ENCODE peak calls at places on chromosomes 2 and 18, in ten cellular contexts. One of them, this sample, is unnamed.
A peak's percentile ranks its signal among the peaks of the same experiment; 100 is the strongest.

GRCh38 chr2:15728247-15728721 is 136.6 kb downstream of the DDX1 start:
- DNase-seq in stimulated activated naive CD8-positive, alpha-beta T cell treated with anti-CD3 and anti-CD28 coated beads, Interleukin-15, amount 100 ng/mL, for 72 hours: no peak
- DNase-seq in NCI-H748 treated with DMSO at 0.1 percent for 48 hours: no peak
- DNase-seq in hippocampal formation: peak; percentile 63
- DNase-seq in iris pigment epithelial cell: no peak
- DNase-seq in stimulated activated CD4-positive, alpha-beta T cell treated with anti-CD3 and anti-CD28 coated beads, Interleukin-15, amount 100 ng/mL, for 24 hours: no peak
- DNase-seq in prostate gland: no peak
- DNase-seq in nephron progenitor cell: no peak
- DNase-seq in GM12878: no peak
- DNase-seq in activated T-helper 9 cell treated with anti-CD3 and anti-CD28 coated beads, Interleukin-2, amount 50 U/mL, for 16 hours: no peak
- DNase-seq in this sample: no peak

GRCh38 chr2:143476421-143477084 is 347.3 kb downstream of the ARHGAP15 start:
- DNase-seq in stimulated activated naive CD8-positive, alpha-beta T cell treated with anti-CD3 and anti-CD28 coated beads, Interleukin-15, amount 100 ng/mL, for 72 hours: no peak
- DNase-seq in NCI-H748 treated with DMSO at 0.1 percent for 48 hours: no peak
- DNase-seq in hippocampal formation: no peak
- DNase-seq in iris pigment epithelial cell: peak; percentile 29
- DNase-seq in stimulated activated CD4-positive, alpha-beta T cell treated with anti-CD3 and anti-CD28 coated beads, Interleukin-15, amount 100 ng/mL, for 24 hours: no peak
- DNase-seq in prostate gland: no peak
- DNase-seq in nephron progenitor cell: no peak
- DNase-seq in GM12878: no peak
- DNase-seq in activated T-helper 9 cell treated with anti-CD3 and anti-CD28 coated beads, Interleukin-2, amount 50 U/mL, for 16 hours: no peak
- DNase-seq in this sample: no peak

GRCh38 chr18:24187049-24187448 is 48.2 kb downstream of the CABYR start:
- DNase-seq in stimulated activated naive CD8-positive, alpha-beta T cell treated with anti-CD3 and anti-CD28 coated beads, Interleukin-15, amount 100 ng/mL, for 72 hours: no peak
- DNase-seq in NCI-H748 treated with DMSO at 0.1 percent for 48 hours: no peak
- DNase-seq in hippocampal formation: no peak
- DNase-seq in iris pigment epithelial cell: no peak
- DNase-seq in stimulated activated CD4-positive, alpha-beta T cell treated with anti-CD3 and anti-CD28 coated beads, Interleukin-15, amount 100 ng/mL, for 24 hours: no peak
- DNase-seq in prostate gland: no peak
- DNase-seq in nephron progenitor cell: no peak
- DNase-seq in GM12878: no peak
- DNase-seq in activated T-helper 9 cell treated with anti-CD3 and anti-CD28 coated beads, Interleukin-2, amount 50 U/mL, for 16 hours: no peak
- DNase-seq in this sample: no peak

GRCh38 chr18:7817596-7817995 is 250.5 kb downstream of the PTPRM start:
- DNase-seq in stimulated activated naive CD8-positive, alpha-beta T cell treated with anti-CD3 and anti-CD28 coated beads, Interleukin-15, amount 100 ng/mL, for 72 hours: no peak
- DNase-seq in NCI-H748 treated with DMSO at 0.1 percent for 48 hours: no peak
- DNase-seq in hippocampal formation: no peak
- DNase-seq in iris pigment epithelial cell: no peak
- DNase-seq in stimulated activated CD4-positive, alpha-beta T cell treated with anti-CD3 and anti-CD28 coated beads, Interleukin-15, amount 100 ng/mL, for 24 hours: no peak
- DNase-seq in prostate gland: no peak
- DNase-seq in nephron progenitor cell: no peak
- DNase-seq in GM12878: no peak
- DNase-seq in activated T-helper 9 cell treated with anti-CD3 and anti-CD28 coated beads, Interleukin-2, amount 50 U/mL, for 16 hours: no peak
- DNase-seq in this sample: no peak

GRCh38 chr18:63195410-63196159 is 124.0 kb downstream of the BCL2 start:
- DNase-seq in stimulated activated naive CD8-positive, alpha-beta T cell treated with anti-CD3 and anti-CD28 coated beads, Interleukin-15, amount 100 ng/mL, for 72 hours: no peak
- DNase-seq in NCI-H748 treated with DMSO at 0.1 percent for 48 hours: no peak
- DNase-seq in hippocampal formation: no peak
- DNase-seq in iris pigment epithelial cell: no peak
- DNase-seq in stimulated activated CD4-positive, alpha-beta T cell treated with anti-CD3 and anti-CD28 coated beads, Interleukin-15, amount 100 ng/mL, for 24 hours: no peak
- DNase-seq in prostate gland: no peak
- DNase-seq in nephron progenitor cell: no peak
- DNase-seq in GM12878: no peak
- DNase-seq in activated T-helper 9 cell treated with anti-CD3 and anti-CD28 coated beads, Interleukin-2, amount 50 U/mL, for 16 hours: no peak
- DNase-seq in this sample: no peak

GRCh38 chr2:37085731-37086147 is 1.4 kb downstream of the GPATCH11 start:
- DNase-seq in stimulated activated naive CD8-positive, alpha-beta T cell treated with anti-CD3 and anti-CD28 coated beads, Interleukin-15, amount 100 ng/mL, for 72 hours: no peak
- DNase-seq in NCI-H748 treated with DMSO at 0.1 percent for 48 hours: no peak
- DNase-seq in hippocampal formation: no peak
- DNase-seq in iris pigment epithelial cell: peak; percentile 79
- DNase-seq in stimulated activated CD4-positive, alpha-beta T cell treated with anti-CD3 and anti-CD28 coated beads, Interleukin-15, amount 100 ng/mL, for 24 hours: no peak
- DNase-seq in prostate gland: no peak
- DNase-seq in nephron progenitor cell: no peak
- DNase-seq in GM12878: no peak
- DNase-seq in activated T-helper 9 cell treated with anti-CD3 and anti-CD28 coated beads, Interleukin-2, amount 50 U/mL, for 16 hours: no peak
- DNase-seq in this sample: no peak

GRCh38 chr2:47554311-47554905 is 151.5 kb downstream of the MSH2 start:
- DNase-seq in stimulated activated naive CD8-positive, alpha-beta T cell treated with anti-CD3 and anti-CD28 coated beads, Interleukin-15, amount 100 ng/mL, for 72 hours: no peak
- DNase-seq in NCI-H748 treated with DMSO at 0.1 percent for 48 hours: no peak
- DNase-seq in hippocampal formation: no peak
- DNase-seq in iris pigment epithelial cell: no peak
- DNase-seq in stimulated activated CD4-positive, alpha-beta T cell treated with anti-CD3 and anti-CD28 coated beads, Interleukin-15, amount 100 ng/mL, for 24 hours: no peak
- DNase-seq in prostate gland: no peak
- DNase-seq in nephron progenitor cell: no peak
- DNase-seq in GM12878: no peak
- DNase-seq in activated T-helper 9 cell treated with anti-CD3 and anti-CD28 coated beads, Interleukin-2, amount 50 U/mL, for 16 hours: no peak
- DNase-seq in this sample: no peak

GRCh38 chr18:42782929-42783328 is 332.6 kb downstream of the RIT2 start:
- DNase-seq in stimulated activated naive CD8-positive, alpha-beta T cell treated with anti-CD3 and anti-CD28 coated beads, Interleukin-15, amount 100 ng/mL, for 72 hours: no peak
- DNase-seq in NCI-H748 treated with DMSO at 0.1 percent for 48 hours: no peak
- DNase-seq in hippocampal formation: no peak
- DNase-seq in iris pigment epithelial cell: no peak
- DNase-seq in stimulated activated CD4-positive, alpha-beta T cell treated with anti-CD3 and anti-CD28 coated beads, Interleukin-15, amount 100 ng/mL, for 24 hours: no peak
- DNase-seq in prostate gland: no peak
- DNase-seq in nephron progenitor cell: no peak
- DNase-seq in GM12878: no peak
- DNase-seq in activated T-helper 9 cell treated with anti-CD3 and anti-CD28 coated beads, Interleukin-2, amount 50 U/mL, for 16 hours: no peak
- DNase-seq in this sample: no peak

GRCh38 chr2:26938399-26938798 is 32.0 kb upstream of the MAPRE3 start:
- DNase-seq in stimulated activated naive CD8-positive, alpha-beta T cell treated with anti-CD3 and anti-CD28 coated beads, Interleukin-15, amount 100 ng/mL, for 72 hours: no peak
- DNase-seq in NCI-H748 treated with DMSO at 0.1 percent for 48 hours: no peak
- DNase-seq in hippocampal formation: no peak
- DNase-seq in iris pigment epithelial cell: no peak
- DNase-seq in stimulated activated CD4-positive, alpha-beta T cell treated with anti-CD3 and anti-CD28 coated beads, Interleukin-15, amount 100 ng/mL, for 24 hours: no peak
- DNase-seq in prostate gland: no peak
- DNase-seq in nephron progenitor cell: no peak
- DNase-seq in GM12878: no peak
- DNase-seq in activated T-helper 9 cell treated with anti-CD3 and anti-CD28 coated beads, Interleukin-2, amount 50 U/mL, for 16 hours: no peak
- DNase-seq in this sample: no peak

GRCh38 chr2:241050624-241051577 is 51.2 kb downstream of the MTERF4 start:
- DNase-seq in stimulated activated naive CD8-positive, alpha-beta T cell treated with anti-CD3 and anti-CD28 coated beads, Interleukin-15, amount 100 ng/mL, for 72 hours: peak; percentile 8
- DNase-seq in NCI-H748 treated with DMSO at 0.1 percent for 48 hours: no peak
- DNase-seq in hippocampal formation: no peak
- DNase-seq in iris pigment epithelial cell: no peak
- DNase-seq in stimulated activated CD4-positive, alpha-beta T cell treated with anti-CD3 and anti-CD28 coated beads, Interleukin-15, amount 100 ng/mL, for 24 hours: no peak
- DNase-seq in prostate gland: peak; percentile 3
- DNase-seq in nephron progenitor cell: no peak
- DNase-seq in GM12878: no peak
- DNase-seq in activated T-helper 9 cell treated with anti-CD3 and anti-CD28 coated beads, Interleukin-2, amount 50 U/mL, for 16 hours: no peak
- DNase-seq in this sample: no peak

GRCh38 chr18:63878982-63879381 is 8.5 kb upstream of the SERPINB2 start:
- DNase-seq in stimulated activated naive CD8-positive, alpha-beta T cell treated with anti-CD3 and anti-CD28 coated beads, Interleukin-15, amount 100 ng/mL, for 72 hours: no peak
- DNase-seq in NCI-H748 treated with DMSO at 0.1 percent for 48 hours: no peak
- DNase-seq in hippocampal formation: no peak
- DNase-seq in iris pigment epithelial cell: no peak
- DNase-seq in stimulated activated CD4-positive, alpha-beta T cell treated with anti-CD3 and anti-CD28 coated beads, Interleukin-15, amount 100 ng/mL, for 24 hours: no peak
- DNase-seq in prostate gland: no peak
- DNase-seq in nephron progenitor cell: no peak
- DNase-seq in GM12878: no peak
- DNase-seq in activated T-helper 9 cell treated with anti-CD3 and anti-CD28 coated beads, Interleukin-2, amount 50 U/mL, for 16 hours: no peak
- DNase-seq in this sample: no peak

GRCh38 chr2:160680294-160680693 is 186.7 kb upstream of the RBMS1 start:
- DNase-seq in stimulated activated naive CD8-positive, alpha-beta T cell treated with anti-CD3 and anti-CD28 coated beads, Interleukin-15, amount 100 ng/mL, for 72 hours: no peak
- DNase-seq in NCI-H748 treated with DMSO at 0.1 percent for 48 hours: no peak
- DNase-seq in hippocampal formation: no peak
- DNase-seq in iris pigment epithelial cell: peak; percentile 55
- DNase-seq in stimulated activated CD4-positive, alpha-beta T cell treated with anti-CD3 and anti-CD28 coated beads, Interleukin-15, amount 100 ng/mL, for 24 hours: no peak
- DNase-seq in prostate gland: no peak
- DNase-seq in nephron progenitor cell: no peak
- DNase-seq in GM12878: no peak
- DNase-seq in activated T-helper 9 cell treated with anti-CD3 and anti-CD28 coated beads, Interleukin-2, amount 50 U/mL, for 16 hours: no peak
- DNase-seq in this sample: no peak

GRCh38 chr2:212076456-212076855 is 462.1 kb downstream of the ERBB4 start:
- DNase-seq in stimulated activated naive CD8-positive, alpha-beta T cell treated with anti-CD3 and anti-CD28 coated beads, Interleukin-15, amount 100 ng/mL, for 72 hours: no peak
- DNase-seq in NCI-H748 treated with DMSO at 0.1 percent for 48 hours: no peak
- DNase-seq in hippocampal formation: no peak
- DNase-seq in iris pigment epithelial cell: no peak
- DNase-seq in stimulated activated CD4-positive, alpha-beta T cell treated with anti-CD3 and anti-CD28 coated beads, Interleukin-15, amount 100 ng/mL, for 24 hours: no peak
- DNase-seq in prostate gland: no peak
- DNase-seq in nephron progenitor cell: no peak
- DNase-seq in GM12878: no peak
- DNase-seq in activated T-helper 9 cell treated with anti-CD3 and anti-CD28 coated beads, Interleukin-2, amount 50 U/mL, for 16 hours: no peak
- DNase-seq in this sample: no peak